ENCODE peak calls at places on chromosomes 16 and 17, in six cellular contexts. M is cardiac fibroblast, I is IMR-90, Q is adrenal gland, W is endothelial cell of umbilical vein, K is Peyer's patch. T is an unnamed sample.

GRCh38 chr17:67779098-67779672 is 46.1 kb upstream of the BPTF start:
- DNase-seq in M (peak; percentile 85), I (peak; percentile 61), Q (peak; percentile 93), W (peak; percentile 33), K (no peak), T (peak; percentile 70)

GRCh38 chr17:58136669-58137279 is 11.4 kb upstream of the OR4D1 start:
- DNase-seq in M (peak; percentile 9), I (no peak), Q (no peak), W (no peak), K (no peak), T (no peak)

GRCh38 chr16:49858200-49859129 is 2.6 kb upstream of the ZNF423 start:
- DNase-seq in M (peak; percentile 55), I (no peak), Q (peak; percentile 57), W (peak; percentile 22), K (no peak), T (no peak)

GRCh38 chr17:39051001-39051605 is 83.9 kb upstream of the FBXO47 start:
- DNase-seq in M (no peak), I (no peak), Q (no peak), W (no peak), K (no peak), T (no peak)

GRCh38 chr16:67481561-67482259 is 753 bp upstream of the ATP6V0D1 start:
- DNase-seq in M (peak; percentile 64), I (peak; percentile 43), Q (peak; percentile 65), W (peak; percentile 60), K (peak; percentile 38), T (peak; percentile 67)

GRCh38 chr17:66448008-66448644 is 145.7 kb downstream of the PRKCA start:
- DNase-seq in M (no peak), I (no peak), Q (no peak), W (no peak), K (no peak), T (no peak)

GRCh38 chr17:83036666-83037065 is 42.7 kb upstream of the METRNL start:
- DNase-seq in M (no peak), I (no peak), Q (no peak), W (no peak), K (no peak), T (no peak)

GRCh38 chr17:78462148-78462547 is 83.7 kb downstream of the PGS1 start:
- DNase-seq in M (no peak), I (no peak), Q (no peak), W (no peak), K (no peak), T (no peak)

GRCh38 chr17:382644-383533 is 30.3 kb upstream of the RPH3AL start:
- DNase-seq in M (peak; percentile 76), I (peak; percentile 87), Q (peak; percentile 69), W (no peak), K (no peak), T (peak; percentile 32)

GRCh38 chr16:67023689-67024088 is 5.3 kb upstream of the CBFB start:
- DNase-seq in M (no peak), I (no peak), Q (no peak), W (no peak), K (no peak), T (no peak)

GRCh38 chr17:47967607-47968252 is 3.2 kb upstream of the CDK5RAP3 start:
- DNase-seq in M (peak; percentile 90), I (peak; percentile 89), Q (no peak), W (no peak), K (no peak), T (peak; percentile 87)

GRCh38 chr16:56234737-56235136 is 43.4 kb downstream of the GNAO1 start:
- DNase-seq in M (no peak), I (no peak), Q (no peak), W (no peak), K (no peak), T (no peak)

GRCh38 chr17:80960797-80961452 is 30.7 kb upstream of the CHMP6 start:
- DNase-seq in M (no peak), I (no peak), Q (no peak), W (no peak), K (no peak), T (no peak)

GRCh38 chr17:81552244-81553017 is at the start of gene FAAP100:
- DNase-seq in M (peak; percentile 78), I (peak; percentile 72), Q (peak; percentile 74), W (peak; percentile 83), K (peak; percentile 75), T (peak; percentile 68)

GRCh38 chr17:79627184-79627765 is 16.4 kb upstream of the RBFOX3 start:
- DNase-seq in M (no peak), I (no peak), Q (peak; percentile 2), W (no peak), K (peak; percentile 10), T (no peak)

GRCh38 chr16:74737521-74737920 is 36.9 kb upstream of the MLKL start:
- DNase-seq in M (no peak), I (no peak), Q (no peak), W (no peak), K (no peak), T (no peak)

GRCh38 chr17:45040459-45040858 is 11.0 kb downstream of the DCAKD start:
- DNase-seq in M (no peak), I (no peak), Q (no peak), W (no peak), K (no peak), T (no peak)

GRCh38 chr16:65769055-65769465 is 597.4 kb upstream of the CDH5 start:
- DNase-seq in M (no peak), I (peak; percentile 59), Q (peak; percentile 12), W (peak; percentile 62), K (no peak), T (peak; percentile 90)

GRCh38 chr17:13346996-13347762 is 254.6 kb downstream of the HS3ST3A1 start:
- DNase-seq in M (peak; percentile 99), I (peak; percentile 98), Q (peak; percentile 51), W (no peak), K (no peak), T (peak; percentile 88)

GRCh38 chr17:28221751-28222414 is 97.1 kb upstream of the TMEM97 start:
- DNase-seq in M (no peak), I (peak; percentile 31), Q (no peak), W (no peak), K (no peak), T (peak; percentile 14)

GRCh38 chr17:2063306-2064146 is 8.6 kb downstream of the HIC1 start:
- DNase-seq in M (peak; percentile 77), I (peak; percentile 72), Q (no peak), W (no peak), K (no peak), T (peak; percentile 88)

GRCh38 chr17:78910885-78911284 is 7.9 kb upstream of the CEP295NL start:
- DNase-seq in M (no peak), I (no peak), Q (no peak), W (no peak), K (no peak), T (no peak)

GRCh38 chr16:71263581-71263980 is 25.6 kb downstream of the CMTR2 start:
- DNase-seq in M (no peak), I (no peak), Q (no peak), W (no peak), K (no peak), T (no peak)
- TF ChIP-seq CTCF in M (no peak), I (no peak), Q (no peak), W (no peak), K (no peak), T (no peak)

GRCh38 chr16:84166796-84167695 is 19.8 kb downstream of the TAF1C start:
- DNase-seq in M (no peak), I (no peak), Q (no peak), W (no peak), K (no peak), T (no peak)

GRCh38 chr16:84175351-84176081 is 11.3 kb downstream of the TAF1C start:
- DNase-seq in M (peak; percentile 45), I (peak; percentile 53), Q (peak; percentile 59), W (peak; percentile 52), K (peak; percentile 41), T (peak; percentile 62)

GRCh38 chr16:84174396-84174795 is 12.5 kb downstream of the TAF1C start:
- DNase-seq in M (no peak), I (no peak), Q (no peak), W (no peak), K (no peak), T (no peak)

GRCh38 chr16:84165746-84166145 is 20.6 kb downstream of the DNAAF1 start:
- DNase-seq in M (no peak), I (no peak), Q (no peak), W (no peak), K (no peak), T (no peak)

GRCh38 chr16:84169765-84170310 is 17.0 kb downstream of the TAF1C start:
- DNase-seq in M (no peak), I (no peak), Q (no peak), W (no peak), K (no peak), T (no peak)
- H3K4me3 ChIP-seq in M (no peak overlapping the region), I (no peak overlapping the region), Q (no peak overlapping the region), W (no peak overlapping the region), K (no peak overlapping the region), T (no peak overlapping the region)

DNA sequence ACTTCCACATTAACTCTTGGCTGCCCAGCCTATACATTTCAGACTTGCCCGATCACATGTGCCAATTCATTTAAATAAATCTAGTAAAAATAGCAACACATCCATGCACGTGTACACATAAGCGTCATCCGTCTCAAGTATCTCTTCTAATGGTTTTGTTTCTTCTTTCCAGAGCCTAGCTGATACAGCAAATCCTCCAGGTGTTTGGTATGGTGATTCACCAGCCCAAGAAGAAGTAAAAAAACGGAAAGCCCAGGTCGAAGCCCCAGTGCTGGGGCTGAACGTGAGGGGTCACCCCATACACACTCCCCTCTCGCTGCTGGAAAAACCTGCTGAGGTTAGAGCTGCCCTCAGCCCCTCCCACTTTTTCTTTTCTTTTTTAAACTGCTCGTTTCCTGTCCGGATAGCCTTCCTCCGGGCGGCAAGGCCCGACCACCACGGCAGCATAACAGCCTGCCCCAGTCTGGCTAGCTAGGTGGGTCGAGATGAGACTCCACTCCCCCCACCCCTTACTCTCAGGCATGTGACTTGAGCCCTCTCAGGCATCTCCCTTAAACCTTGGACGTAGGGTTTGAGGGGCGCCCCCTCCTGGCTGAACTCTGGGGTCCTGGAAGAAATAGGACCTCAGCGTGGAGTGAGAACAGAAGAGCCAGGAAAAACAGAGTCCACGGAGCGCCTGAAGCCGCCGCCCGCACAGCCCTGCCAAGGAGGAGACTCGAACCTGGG is 13.9 kb upstream of the OR1F1 start:
- DNase-seq in M (peak; percentile 50), I (no peak), Q (no peak), W (no peak), K (no peak), T (no peak)
- TF ChIP-seq CTCF in M (peak; percentile 41), I (peak; percentile 29), Q (no peak), W (peak; percentile 55), K (no peak), T (no peak)

GRCh38 chr17:43644081-43644480 is 17.6 kb downstream of the MEOX1 start:
- DNase-seq in M (no peak), I (no peak), Q (no peak), W (no peak), K (no peak), T (no peak)

GRCh38 chr17:43641416-43641815 is 20.3 kb downstream of the MEOX1 start:
- DNase-seq in M (no peak), I (no peak), Q (no peak), W (no peak), K (no peak), T (peak; percentile 12)

GRCh38 chr17:43645765-43646481 is 15.8 kb downstream of the MEOX1 start:
- DNase-seq in M (peak; percentile 38), I (no peak), Q (peak; percentile 60), W (peak; percentile 61), K (no peak), T (peak; percentile 56)

GRCh38 chr17:43648916-43649315 is 12.8 kb downstream of the MEOX1 start:
- DNase-seq in M (no peak), I (no peak), Q (no peak), W (no peak), K (no peak), T (no peak)

DNA sequence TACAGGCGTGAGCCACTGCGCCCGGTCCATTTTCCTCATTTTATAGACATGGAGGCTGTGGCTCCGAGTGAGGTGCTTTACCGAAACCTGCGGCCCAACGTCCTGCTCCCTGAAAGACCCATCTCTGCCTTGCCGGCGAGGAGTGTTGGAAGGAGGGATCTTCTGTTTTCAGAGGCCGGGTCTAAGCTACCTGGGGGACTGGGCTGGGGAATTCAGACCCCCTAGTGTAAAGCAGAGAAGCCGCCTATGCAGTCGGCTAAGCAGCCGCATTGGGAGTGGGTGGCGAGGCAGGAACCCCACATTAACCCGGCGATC is 16.3 kb downstream of the MEOX1 start:
- DNase-seq in M (no peak), I (no peak), Q (no peak), W (no peak), K (no peak), T (no peak)
- H3K4me3 ChIP-seq in M (no peak overlapping the region), I (no peak overlapping the region), Q (no peak overlapping the region), W (no peak overlapping the region), K (no peak overlapping the region), T (no peak overlapping the region)

T was measured in fibroblast of the aortic adventitia.